ENCODE peak calls at places on chromosomes 4 and X, in six cellular contexts. One of them, this sample, is unnamed.
A peak's percentile ranks its signal among the peaks of the same experiment; 100 is the strongest.

GRCh38 chrX:40172169-40172979 is 74.6 kb upstream of the BCOR start:
- DNase-seq in upper lobe of right lung: peak; percentile 85
- DNase-seq in BE2C: no peak
- DNase-seq in endodermal cell: peak; percentile 79
- DNase-seq in mammary epithelial cell: peak; percentile 32
- DNase-seq in dorsolateral prefrontal cortex: no peak
- DNase-seq in this sample: peak; percentile 67

GRCh38 chr4:109691411-109691920 is 11.8 kb downstream of the CASP6 start:
- DNase-seq in endodermal cell: no peak
- DNase-seq in dorsolateral prefrontal cortex: no peak
- DNase-seq in upper lobe of right lung: no peak
- DNase-seq in mammary epithelial cell: peak; percentile 5
- DNase-seq in BE2C: no peak
- DNase-seq in this sample: no peak

GRCh38 chrX:136047969-136048368 is 62.7 kb downstream of the SLC9A6 start:
- DNase-seq in mammary epithelial cell: no peak
- DNase-seq in dorsolateral prefrontal cortex: no peak
- DNase-seq in BE2C: no peak
- DNase-seq in endodermal cell: no peak
- DNase-seq in upper lobe of right lung: no peak
- DNase-seq in this sample: no peak

GRCh38 chr4:112327950-112328349 is 30.8 kb downstream of the ALPK1 start:
- DNase-seq in upper lobe of right lung: no peak
- DNase-seq in endodermal cell: peak; percentile 52
- DNase-seq in mammary epithelial cell: peak; percentile 45
- DNase-seq in BE2C: no peak
- DNase-seq in dorsolateral prefrontal cortex: no peak
- DNase-seq in this sample: no peak

GRCh38 chr4:156545003-156545785 is 426.4 kb downstream of the PDGFC start:
- DNase-seq in endodermal cell: no peak
- DNase-seq in BE2C: no peak
- DNase-seq in upper lobe of right lung: no peak
- DNase-seq in dorsolateral prefrontal cortex: no peak
- DNase-seq in mammary epithelial cell: no peak
- DNase-seq in this sample: peak; percentile 4

GRCh38 chr4:146442801-146443200 is 78.9 kb downstream of the SLC10A7 start:
- DNase-seq in BE2C: no peak
- DNase-seq in endodermal cell: no peak
- DNase-seq in upper lobe of right lung: no peak
- DNase-seq in dorsolateral prefrontal cortex: no peak
- DNase-seq in mammary epithelial cell: peak; percentile 26
- DNase-seq in this sample: no peak

GRCh38 chrX:72308566-72309296 is 3.0 kb upstream of the CITED1 start:
- DNase-seq in mammary epithelial cell: peak; percentile 57
- DNase-seq in dorsolateral prefrontal cortex: no peak
- DNase-seq in BE2C: peak; percentile 74
- DNase-seq in upper lobe of right lung: peak; percentile 67
- DNase-seq in endodermal cell: peak; percentile 91
- DNase-seq in this sample: peak; percentile 48

GRCh38 chrX:22097295-22097694 is 65.2 kb downstream of the PHEX start:
- DNase-seq in endodermal cell: no peak
- DNase-seq in upper lobe of right lung: no peak
- DNase-seq in dorsolateral prefrontal cortex: no peak
- DNase-seq in mammary epithelial cell: peak; percentile 61
- DNase-seq in BE2C: no peak
- DNase-seq in this sample: no peak

GRCh38 chr4:4651811-4652609 is 110.2 kb upstream of the STX18 start:
- DNase-seq in mammary epithelial cell: no peak
- DNase-seq in BE2C: peak; percentile 45
- DNase-seq in endodermal cell: peak; percentile 64
- DNase-seq in dorsolateral prefrontal cortex: no peak
- DNase-seq in upper lobe of right lung: no peak
- DNase-seq in this sample: no peak

GRCh38 chr4:113050837-113051236 is 1.4 kb downstream of the ANK2 start:
- DNase-seq in mammary epithelial cell: no peak
- DNase-seq in endodermal cell: no peak
- DNase-seq in upper lobe of right lung: no peak
- DNase-seq in dorsolateral prefrontal cortex: no peak
- DNase-seq in BE2C: no peak
- DNase-seq in this sample: no peak

GRCh38 chr4:77040856-77041576 is 34.8 kb downstream of the CCNI start:
- DNase-seq in endodermal cell: no peak
- DNase-seq in mammary epithelial cell: no peak
- DNase-seq in BE2C: no peak
- DNase-seq in dorsolateral prefrontal cortex: no peak
- DNase-seq in upper lobe of right lung: no peak
- DNase-seq in this sample: no peak

GRCh38 chr4:176875026-176875425 is 82.3 kb upstream of the VEGFC start:
- DNase-seq in upper lobe of right lung: no peak
- DNase-seq in BE2C: no peak
- DNase-seq in dorsolateral prefrontal cortex: no peak
- DNase-seq in endodermal cell: no peak
- DNase-seq in mammary epithelial cell: no peak
- DNase-seq in this sample: no peak

GRCh38 chr4:55398461-55398860 is 2.7 kb downstream of the TMEM165 start:
- DNase-seq in mammary epithelial cell: peak; percentile 83
- DNase-seq in endodermal cell: no peak
- DNase-seq in upper lobe of right lung: no peak
- DNase-seq in BE2C: no peak
- DNase-seq in dorsolateral prefrontal cortex: no peak
- DNase-seq in this sample: no peak

GRCh38 chr4:103786014-103786413 is 66.2 kb upstream of the TACR3 start:
- DNase-seq in mammary epithelial cell: peak; percentile 30
- DNase-seq in dorsolateral prefrontal cortex: no peak
- DNase-seq in BE2C: peak; percentile 40
- DNase-seq in upper lobe of right lung: no peak
- DNase-seq in endodermal cell: peak; percentile 68
- DNase-seq in this sample: no peak

GRCh38 chrX:39519566-39520301 is 578.0 kb downstream of the BCOR start:
- DNase-seq in endodermal cell: peak; percentile 79
- DNase-seq in BE2C: no peak
- DNase-seq in dorsolateral prefrontal cortex: no peak
- DNase-seq in upper lobe of right lung: no peak
- DNase-seq in mammary epithelial cell: no peak
- DNase-seq in this sample: peak; percentile 33

GRCh38 chrX:33336783-33337182 is 125.4 kb upstream of the DMD start:
- DNase-seq in mammary epithelial cell: peak; percentile 44
- DNase-seq in dorsolateral prefrontal cortex: no peak
- DNase-seq in endodermal cell: peak; percentile 62
- DNase-seq in upper lobe of right lung: no peak
- DNase-seq in BE2C: peak; percentile 41
- DNase-seq in this sample: peak; percentile 8

GRCh38 chr4:15714141-15714540 is 11.3 kb downstream of the BST1 start:
- DNase-seq in upper lobe of right lung: no peak
- DNase-seq in endodermal cell: no peak
- DNase-seq in mammary epithelial cell: no peak
- DNase-seq in dorsolateral prefrontal cortex: no peak
- DNase-seq in BE2C: no peak
- DNase-seq in this sample: no peak

GRCh38 chr4:108171541-108172230 is 3.0 kb upstream of the LEF1 start:
- DNase-seq in mammary epithelial cell: no peak
- DNase-seq in BE2C: peak; percentile 13
- DNase-seq in dorsolateral prefrontal cortex: no peak
- DNase-seq in endodermal cell: peak; percentile 76
- DNase-seq in upper lobe of right lung: no peak
- DNase-seq in this sample: no peak

GRCh38 chr4:86235549-86235948 is 124.3 kb downstream of the MAPK10 start:
- DNase-seq in mammary epithelial cell: no peak
- DNase-seq in dorsolateral prefrontal cortex: no peak
- DNase-seq in endodermal cell: no peak
- DNase-seq in upper lobe of right lung: no peak
- DNase-seq in BE2C: no peak
- DNase-seq in this sample: no peak

GRCh38 chrX:47361538-47362511 is 8.6 kb upstream of the ZNF157 start:
- DNase-seq in upper lobe of right lung: peak; percentile 74
- DNase-seq in endodermal cell: peak; percentile 93
- DNase-seq in BE2C: peak; percentile 84
- DNase-seq in dorsolateral prefrontal cortex: peak; percentile 42
- DNase-seq in mammary epithelial cell: peak; percentile 86
- DNase-seq in this sample: peak; percentile 67

GRCh38 chrX:27674491-27674890 is 84.3 kb downstream of the DCAF8L2 start:
- DNase-seq in endodermal cell: no peak
- DNase-seq in dorsolateral prefrontal cortex: no peak
- DNase-seq in mammary epithelial cell: peak; percentile 19
- DNase-seq in upper lobe of right lung: no peak
- DNase-seq in BE2C: no peak
- DNase-seq in this sample: no peak

GRCh38 chrX:2703991-2704369 is 12.9 kb downstream of the CD99 start:
- DNase-seq in upper lobe of right lung: no peak
- DNase-seq in dorsolateral prefrontal cortex: no peak
- DNase-seq in endodermal cell: peak; percentile 67
- DNase-seq in mammary epithelial cell: peak; percentile 84
- DNase-seq in BE2C: no peak
- DNase-seq in this sample: peak; percentile 38

GRCh38 chrX:1853447-1853846 is 238.6 kb downstream of the ASMT start:
- DNase-seq in dorsolateral prefrontal cortex: no peak
- DNase-seq in upper lobe of right lung: no peak
- DNase-seq in mammary epithelial cell: no peak
- DNase-seq in BE2C: no peak
- DNase-seq in endodermal cell: no peak
- DNase-seq in this sample: no peak

GRCh38 chrX:47174376-47174775 is 19.3 kb upstream of the UBA1 start:
- DNase-seq in BE2C: no peak
- DNase-seq in mammary epithelial cell: no peak
- DNase-seq in endodermal cell: no peak
- DNase-seq in dorsolateral prefrontal cortex: no peak
- DNase-seq in upper lobe of right lung: no peak
- DNase-seq in this sample: no peak

GRCh38 chrX:120453985-120454384 is 15.1 kb downstream of the LAMP2 start:
- DNase-seq in endodermal cell: no peak
- DNase-seq in mammary epithelial cell: peak; percentile 67
- DNase-seq in dorsolateral prefrontal cortex: no peak
- DNase-seq in BE2C: no peak
- DNase-seq in upper lobe of right lung: no peak
- DNase-seq in this sample: no peak

GRCh38 chr4:78862314-78862737 is 76.9 kb downstream of the PAQR3 start:
- DNase-seq in BE2C: no peak
- DNase-seq in mammary epithelial cell: no peak
- DNase-seq in upper lobe of right lung: no peak
- DNase-seq in endodermal cell: no peak
- DNase-seq in dorsolateral prefrontal cortex: no peak
- DNase-seq in this sample: no peak

GRCh38 chrX:115047715-115048114 is 30.3 kb upstream of the IL13RA2 start:
- DNase-seq in BE2C: no peak
- DNase-seq in dorsolateral prefrontal cortex: no peak
- DNase-seq in upper lobe of right lung: no peak
- DNase-seq in mammary epithelial cell: no peak
- DNase-seq in endodermal cell: no peak
- DNase-seq in this sample: no peak

GRCh38 chrX:95718746-95719145 is 965.9 kb upstream of the DIAPH2 start:
- DNase-seq in endodermal cell: no peak
- DNase-seq in mammary epithelial cell: no peak
- DNase-seq in BE2C: no peak
- DNase-seq in upper lobe of right lung: no peak
- DNase-seq in dorsolateral prefrontal cortex: no peak
- DNase-seq in this sample: no peak

GRCh38 chr4:24551492-24552330 is 32.6 kb downstream of the DHX15 start:
- DNase-seq in dorsolateral prefrontal cortex: no peak
- DNase-seq in upper lobe of right lung: no peak
- DNase-seq in endodermal cell: no peak
- DNase-seq in BE2C: no peak
- DNase-seq in mammary epithelial cell: no peak
- DNase-seq in this sample: no peak

GRCh38 chr4:7964890-7965662 is 25.4 kb upstream of the AFAP1 start:
- DNase-seq in endodermal cell: peak; percentile 68
- DNase-seq in mammary epithelial cell: peak; percentile 36
- DNase-seq in dorsolateral prefrontal cortex: no peak
- DNase-seq in upper lobe of right lung: no peak
- DNase-seq in BE2C: no peak
- DNase-seq in this sample: peak; percentile 51
- TF ChIP-seq CTCF in endodermal cell: no peak
- TF ChIP-seq CTCF in mammary epithelial cell: no peak
- TF ChIP-seq CTCF in dorsolateral prefrontal cortex: no peak
- TF ChIP-seq CTCF in upper lobe of right lung: no peak
- TF ChIP-seq CTCF in BE2C: peak; percentile 0
- TF ChIP-seq CTCF in this sample: no peak

GRCh38 chrX:121598356-121598755 is 550.9 kb downstream of the GLUD2 start:
- DNase-seq in dorsolateral prefrontal cortex: no peak
- DNase-seq in mammary epithelial cell: peak; percentile 2
- DNase-seq in BE2C: no peak
- DNase-seq in endodermal cell: no peak
- DNase-seq in upper lobe of right lung: no peak
- DNase-seq in this sample: no peak

GRCh38 chrX:121592884-121593283 is 545.5 kb downstream of the GLUD2 start:
- DNase-seq in endodermal cell: no peak
- DNase-seq in dorsolateral prefrontal cortex: no peak
- DNase-seq in upper lobe of right lung: no peak
- DNase-seq in BE2C: no peak
- DNase-seq in mammary epithelial cell: no peak
- DNase-seq in this sample: no peak
- TF ChIP-seq CTCF in endodermal cell: no peak
- TF ChIP-seq CTCF in dorsolateral prefrontal cortex: no peak
- TF ChIP-seq CTCF in upper lobe of right lung: no peak
- TF ChIP-seq CTCF in BE2C: no peak
- TF ChIP-seq CTCF in mammary epithelial cell: no peak
- TF ChIP-seq CTCF in this sample: no peak

GRCh38 chr4:140195806-140196205 is 41.8 kb upstream of the MAML3 start:
- DNase-seq in BE2C: no peak
- DNase-seq in endodermal cell: no peak
- DNase-seq in mammary epithelial cell: no peak
- DNase-seq in upper lobe of right lung: no peak
- DNase-seq in dorsolateral prefrontal cortex: no peak
- DNase-seq in this sample: no peak
- TF ChIP-seq CTCF in BE2C: no peak
- TF ChIP-seq CTCF in endodermal cell: peak; percentile 21
- TF ChIP-seq CTCF in mammary epithelial cell: no peak
- TF ChIP-seq CTCF in upper lobe of right lung: no peak
- TF ChIP-seq CTCF in dorsolateral prefrontal cortex: no peak
- TF ChIP-seq CTCF in this sample: no peak

GRCh38 chr4:92304073-92304472 is 307 bp downstream of the GRID2 start:
- DNase-seq in endodermal cell: no peak
- DNase-seq in BE2C: no peak
- DNase-seq in mammary epithelial cell: no peak
- DNase-seq in upper lobe of right lung: no peak
- DNase-seq in dorsolateral prefrontal cortex: no peak
- DNase-seq in this sample: no peak

GRCh38 chr4:92304636-92305035 is 870 bp downstream of the GRID2 start:
- DNase-seq in mammary epithelial cell: no peak
- DNase-seq in endodermal cell: peak; percentile 77
- DNase-seq in dorsolateral prefrontal cortex: no peak
- DNase-seq in BE2C: no peak
- DNase-seq in upper lobe of right lung: no peak
- DNase-seq in this sample: no peak

GRCh38 chr4:92303621-92304027 is at the start of gene GRID2:
- DNase-seq in mammary epithelial cell: peak; percentile 1
- DNase-seq in dorsolateral prefrontal cortex: peak; percentile 48
- DNase-seq in BE2C: peak; percentile 8
- DNase-seq in endodermal cell: peak; percentile 91
- DNase-seq in upper lobe of right lung: peak; percentile 61
- DNase-seq in this sample: peak; percentile 20

DNA sequence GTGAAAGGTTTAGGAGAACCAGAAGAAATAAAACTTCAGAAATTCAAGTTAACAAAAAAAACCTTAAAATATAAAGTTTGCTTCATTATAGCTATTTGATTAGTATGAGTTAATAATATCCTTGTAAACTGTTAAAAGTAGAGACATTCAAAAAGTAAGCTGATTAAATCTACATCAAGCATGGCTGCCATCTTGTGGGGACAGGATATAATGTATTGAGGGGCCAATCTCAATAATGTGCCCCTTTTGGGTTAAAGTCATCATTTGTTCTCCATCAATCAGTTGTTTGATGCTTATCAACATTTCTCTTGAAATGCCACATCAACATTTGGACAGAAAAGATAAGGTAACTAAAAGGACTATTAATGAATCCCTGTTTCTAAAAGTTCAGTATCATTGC is 4.6 kb upstream of the GRID2 start:
- DNase-seq in mammary epithelial cell: peak; percentile 4
- DNase-seq in dorsolateral prefrontal cortex: no peak
- DNase-seq in BE2C: no peak
- DNase-seq in endodermal cell: no peak
- DNase-seq in upper lobe of right lung: no peak
- DNase-seq in this sample: no peak
- TF ChIP-seq CTCF in mammary epithelial cell: peak; percentile 44
- TF ChIP-seq CTCF in dorsolateral prefrontal cortex: no peak
- TF ChIP-seq CTCF in BE2C: no peak
- TF ChIP-seq CTCF in endodermal cell: peak; percentile 66
- TF ChIP-seq CTCF in upper lobe of right lung: no peak
- TF ChIP-seq CTCF in this sample: peak; percentile 7